ENCODE peak calls at places on chromosomes 6 and 20, in seven cellular contexts. One of them, this sample, is unnamed.

GRCh38 chr6:79810153-79810806 is 137.1 kb downstream of the ELOVL4 start:
- DNase-seq in anterior cingulate cortex: peak; percentile 48
- DNase-seq in endodermal cell: no peak
- DNase-seq in NCI-H774: peak; percentile 99
- DNase-seq in left cardiac atrium: no peak
- DNase-seq in NCI-H1092: peak; percentile 95
- DNase-seq in SJSA1: no peak
- DNase-seq in this sample: no peak

GRCh38 chr6:163128324-163128723 is 286.2 kb upstream of the QKI start:
- DNase-seq in left cardiac atrium: no peak
- DNase-seq in SJSA1: no peak
- DNase-seq in anterior cingulate cortex: no peak
- DNase-seq in NCI-H1092: no peak
- DNase-seq in endodermal cell: no peak
- DNase-seq in NCI-H774: no peak
- DNase-seq in this sample: no peak

GRCh38 chr20:46407671-46407996 is 1.2 kb upstream of the ELMO2 start:
- DNase-seq in NCI-H774: no peak
- DNase-seq in anterior cingulate cortex: no peak
- DNase-seq in left cardiac atrium: no peak
- DNase-seq in NCI-H1092: no peak
- DNase-seq in endodermal cell: no peak
- DNase-seq in SJSA1: no peak
- DNase-seq in this sample: no peak

GRCh38 chr6:151014404-151015150 is 149.1 kb downstream of the MTHFD1L start:
- DNase-seq in anterior cingulate cortex: peak; percentile 15
- DNase-seq in NCI-H774: peak; percentile 68
- DNase-seq in endodermal cell: peak; percentile 91
- DNase-seq in SJSA1: peak; percentile 61
- DNase-seq in left cardiac atrium: peak; percentile 66
- DNase-seq in NCI-H1092: peak; percentile 35
- DNase-seq in this sample: peak; percentile 61

GRCh38 chr6:131331873-131332759 is 196.8 kb downstream of the AKAP7 start:
- DNase-seq in anterior cingulate cortex: no peak
- DNase-seq in NCI-H1092: no peak
- DNase-seq in endodermal cell: no peak
- DNase-seq in NCI-H774: no peak
- DNase-seq in left cardiac atrium: no peak
- DNase-seq in SJSA1: no peak
- DNase-seq in this sample: no peak

GRCh38 chr20:45436732-45437485 is 21.0 kb downstream of the PIGT start:
- DNase-seq in endodermal cell: peak; percentile 95
- DNase-seq in NCI-H774: peak; percentile 59
- DNase-seq in anterior cingulate cortex: peak; percentile 84
- DNase-seq in SJSA1: peak; percentile 91
- DNase-seq in NCI-H1092: peak; percentile 76
- DNase-seq in left cardiac atrium: peak; percentile 91
- DNase-seq in this sample: peak; percentile 90

GRCh38 chr6:158762787-158763439 is 56.3 kb downstream of the EZR start:
- DNase-seq in endodermal cell: peak; percentile 71
- DNase-seq in NCI-H774: no peak
- DNase-seq in left cardiac atrium: peak; percentile 52
- DNase-seq in SJSA1: no peak
- DNase-seq in anterior cingulate cortex: peak; percentile 24
- DNase-seq in NCI-H1092: no peak
- DNase-seq in this sample: no peak

GRCh38 chr6:32047084-32047478 is 8.9 kb downstream of the CYP21A2 start:
- DNase-seq in NCI-H774: no peak
- DNase-seq in NCI-H1092: no peak
- DNase-seq in SJSA1: no peak
- DNase-seq in left cardiac atrium: peak; percentile 82
- DNase-seq in endodermal cell: peak; percentile 68
- DNase-seq in anterior cingulate cortex: no peak
- DNase-seq in this sample: peak; percentile 70

GRCh38 chr6:146357578-146358340 is 185.9 kb upstream of the RAB32 start:
- DNase-seq in NCI-H1092: no peak
- DNase-seq in endodermal cell: no peak
- DNase-seq in NCI-H774: no peak
- DNase-seq in left cardiac atrium: no peak
- DNase-seq in anterior cingulate cortex: no peak
- DNase-seq in SJSA1: peak; percentile 64
- DNase-seq in this sample: no peak

GRCh38 chr20:50589548-50590347 is 79.6 kb downstream of the PTPN1 start:
- DNase-seq in SJSA1: no peak
- DNase-seq in anterior cingulate cortex: no peak
- DNase-seq in left cardiac atrium: no peak
- DNase-seq in endodermal cell: no peak
- DNase-seq in NCI-H774: no peak
- DNase-seq in NCI-H1092: no peak
- DNase-seq in this sample: no peak

GRCh38 chr6:13268914-13269532 is 59.3 kb downstream of the TBC1D7 start:
- DNase-seq in endodermal cell: peak; percentile 78
- DNase-seq in anterior cingulate cortex: no peak
- DNase-seq in SJSA1: no peak
- DNase-seq in NCI-H1092: no peak
- DNase-seq in left cardiac atrium: no peak
- DNase-seq in NCI-H774: no peak
- DNase-seq in this sample: no peak

GRCh38 chr20:57006411-57007170 is 259.9 kb downstream of the BMP7 start:
- DNase-seq in NCI-H774: no peak
- DNase-seq in SJSA1: peak; percentile 88
- DNase-seq in anterior cingulate cortex: no peak
- DNase-seq in NCI-H1092: no peak
- DNase-seq in left cardiac atrium: no peak
- DNase-seq in endodermal cell: no peak
- DNase-seq in this sample: no peak

GRCh38 chr20:36173451-36173933 is 19.0 kb downstream of the EPB41L1 start:
- DNase-seq in endodermal cell: peak; percentile 93
- DNase-seq in SJSA1: no peak
- DNase-seq in left cardiac atrium: no peak
- DNase-seq in NCI-H1092: no peak
- DNase-seq in anterior cingulate cortex: peak; percentile 57
- DNase-seq in NCI-H774: no peak
- DNase-seq in this sample: no peak

GRCh38 chr6:38974389-38975133 is 74.0 kb upstream of the GLP1R start:
- DNase-seq in SJSA1: no peak
- DNase-seq in NCI-H1092: no peak
- DNase-seq in endodermal cell: no peak
- DNase-seq in left cardiac atrium: no peak
- DNase-seq in NCI-H774: no peak
- DNase-seq in anterior cingulate cortex: no peak
- DNase-seq in this sample: no peak

GRCh38 chr20:61922411-61922810 is 143.3 kb downstream of the TAF4 start:
- DNase-seq in NCI-H1092: no peak
- DNase-seq in SJSA1: no peak
- DNase-seq in anterior cingulate cortex: no peak
- DNase-seq in NCI-H774: no peak
- DNase-seq in left cardiac atrium: no peak
- DNase-seq in endodermal cell: no peak
- DNase-seq in this sample: no peak

GRCh38 chr6:52724041-52724405 is 39.3 kb downstream of the GSTA2 start:
- DNase-seq in SJSA1: no peak
- DNase-seq in NCI-H774: no peak
- DNase-seq in NCI-H1092: no peak
- DNase-seq in anterior cingulate cortex: no peak
- DNase-seq in endodermal cell: no peak
- DNase-seq in left cardiac atrium: no peak
- DNase-seq in this sample: no peak

GRCh38 chr20:51800769-51801219 is 1.5 kb downstream of the SALL4 start:
- DNase-seq in SJSA1: no peak
- DNase-seq in endodermal cell: peak; percentile 78
- DNase-seq in NCI-H1092: no peak
- DNase-seq in anterior cingulate cortex: no peak
- DNase-seq in NCI-H774: no peak
- DNase-seq in left cardiac atrium: no peak
- DNase-seq in this sample: no peak

GRCh38 chr6:39484276-39484675 is 161.8 kb upstream of the KCNK16 start:
- DNase-seq in SJSA1: no peak
- DNase-seq in left cardiac atrium: no peak
- DNase-seq in NCI-H774: no peak
- DNase-seq in NCI-H1092: no peak
- DNase-seq in endodermal cell: no peak
- DNase-seq in anterior cingulate cortex: no peak
- DNase-seq in this sample: no peak

GRCh38 chr6:4664117-4664626 is 112.0 kb upstream of the CDYL start:
- DNase-seq in anterior cingulate cortex: peak; percentile 63
- DNase-seq in NCI-H774: no peak
- DNase-seq in endodermal cell: no peak
- DNase-seq in SJSA1: no peak
- DNase-seq in left cardiac atrium: peak; percentile 77
- DNase-seq in NCI-H1092: no peak
- DNase-seq in this sample: peak; percentile 80

This sample was measured in heart left ventricle.